ENCODE peak calls at places on chromosomes 1 and 21, in five cellular contexts. C, U, L, I and H are unnamed samples.
A peak's percentile ranks its signal among the peaks of the same experiment; 100 is the strongest.

GRCh38 chr1:242824435-242824834 is 299.9 kb upstream of the PLD5 start:
- DNase-seq in C (no peak), U (no peak), L (no peak), I (no peak), H (no peak)

GRCh38 chr1:17236779-17237601 is 11.9 kb upstream of the PADI3 start:
- DNase-seq in C (peak; percentile 79), I (peak; percentile 73), L (peak; percentile 91), U (peak; percentile 85), H (peak; percentile 31)

GRCh38 chr1:87393437-87394085 is 64.9 kb downstream of the LMO4 start:
- DNase-seq in U (no peak), L (no peak), C (no peak), I (no peak), H (no peak)

GRCh38 chr1:21966247-21967000 is 10.4 kb upstream of the CELA3B start:
- DNase-seq in C (no peak), I (peak; percentile 34), L (no peak), U (no peak), H (no peak)

GRCh38 chr1:27021347-27022031 is 8.8 kb upstream of the TENT5B start:
- DNase-seq in L (peak; percentile 50), C (no peak), U (no peak), I (no peak), H (no peak)

GRCh38 chr21:43333301-43334062 is 93.4 kb downstream of the SIK1 start:
- DNase-seq in I (peak; percentile 68), L (no peak), C (no peak), U (no peak), H (no peak)

GRCh38 chr1:231731262-231731661 is 104.7 kb downstream of the DISC1 start:
- DNase-seq in C (no peak), I (no peak), L (no peak), U (no peak), H (no peak)

GRCh38 chr1:230228234-230228897 is 161.3 kb downstream of the GALNT2 start:
- DNase-seq in L (no peak), C (no peak), I (no peak), U (no peak), H (no peak)

GRCh38 chr1:30737357-30738039 is 14.1 kb upstream of the MATN1 start:
- DNase-seq in L (no peak), U (no peak), I (no peak), C (no peak), H (no peak)

GRCh38 chr1:8061673-8062386 is 35.7 kb upstream of the ERRFI1 start:
- DNase-seq in U (no peak), I (no peak), L (no peak), C (no peak), H (no peak)

GRCh38 chr21:36587388-36587787 is 107.5 kb upstream of the CLDN14 start:
- DNase-seq in I (no peak), L (no peak), U (peak; percentile 21), C (no peak), H (no peak)

GRCh38 chr1:216464489-216464888 is 41.2 kb upstream of the USH2A start:
- DNase-seq in C (no peak), L (no peak), U (no peak), I (peak; percentile 23), H (no peak)

GRCh38 chr1:85581138-85581801 is 709 bp downstream of the CCN1 start:
- DNase-seq in I (peak; percentile 69), L (peak; percentile 86), U (no peak), C (no peak), H (no peak)
- TF ChIP-seq ZNF274 in I (peak; percentile 58), L (no peak), U (no peak), C (no peak), H (no peak)

DNA sequence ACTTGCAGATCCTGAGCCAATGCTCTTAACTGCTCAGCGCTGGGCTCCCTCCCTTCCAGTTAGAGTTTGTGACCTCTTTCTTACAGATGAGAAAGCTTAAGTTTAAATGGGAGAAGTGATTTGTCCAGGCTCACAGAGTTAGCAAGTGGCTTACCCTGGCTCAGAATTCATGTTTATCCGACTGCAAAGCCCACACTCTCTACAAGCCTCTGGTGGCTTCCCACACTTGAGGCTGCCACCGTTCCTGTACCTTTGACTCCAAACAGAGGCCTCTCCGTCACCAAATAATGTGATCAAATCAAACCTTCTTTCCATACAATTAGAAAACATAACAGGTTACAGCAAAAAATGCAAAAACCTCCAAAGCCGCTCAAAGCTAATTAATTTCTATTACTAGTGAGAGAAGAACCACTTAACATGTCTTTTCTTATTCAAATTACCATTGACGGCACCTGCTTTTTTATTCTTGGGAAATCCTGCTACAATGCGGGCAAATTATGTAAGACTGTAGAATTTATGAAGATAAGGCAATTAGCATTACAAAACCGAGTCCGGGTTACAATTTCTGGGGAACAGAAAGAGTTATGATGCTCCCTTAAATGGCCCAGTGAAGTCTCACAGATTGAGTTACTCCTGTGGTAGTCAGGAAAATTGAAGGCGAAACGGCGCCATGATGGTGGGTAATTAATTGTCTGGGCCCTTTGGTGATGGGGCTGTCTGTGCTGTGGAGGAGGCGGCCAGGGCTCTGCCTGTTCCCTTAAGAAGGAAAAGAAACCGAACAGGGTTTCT is 324.3 kb upstream of the POU3F1 start:
- DNase-seq in I (no peak), L (no peak), C (no peak), U (no peak), H (no peak)
- TF ChIP-seq MAX in I (no peak), L (no peak), C (no peak), U (no peak), H (no peak)

GRCh38 chr1:119676571-119677206 is 28.6 kb upstream of the ZNF697 start:
- DNase-seq in C (no peak), L (no peak), I (no peak), U (no peak), H (no peak)
- TF ChIP-seq POLR2AphosphoS5 in C (no peak), L (no peak), I (no peak), U (no peak), H (no peak)

DNA sequence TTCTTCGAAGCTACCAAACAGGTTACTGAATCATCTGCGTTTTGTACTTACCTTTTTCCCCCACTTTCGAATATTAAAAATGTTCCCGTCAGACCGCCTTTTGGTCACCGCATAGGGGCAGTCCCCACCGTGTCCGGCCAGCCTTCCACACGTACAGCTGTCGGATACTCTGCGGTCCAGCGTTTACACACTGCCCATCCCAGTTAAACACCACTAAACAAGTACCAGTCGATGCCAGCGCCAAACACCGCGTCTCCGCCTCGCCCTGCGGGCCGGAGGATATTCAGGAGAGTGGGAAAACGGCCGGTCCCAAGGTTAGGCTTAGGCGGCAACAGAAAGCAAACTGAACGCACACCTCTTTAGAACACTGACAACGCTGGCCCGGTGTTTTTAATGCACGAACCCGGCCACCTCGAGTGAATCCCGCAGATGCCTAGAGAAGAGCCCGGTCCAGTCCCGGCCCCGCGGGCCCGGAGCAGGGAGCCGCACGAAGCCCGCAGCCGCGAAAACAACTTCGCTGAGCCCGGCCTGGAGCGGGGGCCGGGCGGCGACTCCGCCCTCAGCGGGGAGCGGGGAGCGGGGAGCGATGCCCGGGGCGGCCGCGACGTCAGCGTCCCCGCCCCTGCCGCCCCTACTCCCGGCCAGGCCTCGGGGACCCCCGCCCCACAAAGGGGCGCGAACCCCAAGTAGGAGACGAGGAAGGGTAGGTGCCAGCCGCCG is 730 bp upstream of the PHF13 start:
- DNase-seq in U (no peak), I (peak; percentile 23), C (no peak), L (peak; percentile 71), H (no peak)
- TF ChIP-seq ZNF274 in U (no peak), I (no peak), C (no peak), L (no peak), H (no peak)

DNA sequence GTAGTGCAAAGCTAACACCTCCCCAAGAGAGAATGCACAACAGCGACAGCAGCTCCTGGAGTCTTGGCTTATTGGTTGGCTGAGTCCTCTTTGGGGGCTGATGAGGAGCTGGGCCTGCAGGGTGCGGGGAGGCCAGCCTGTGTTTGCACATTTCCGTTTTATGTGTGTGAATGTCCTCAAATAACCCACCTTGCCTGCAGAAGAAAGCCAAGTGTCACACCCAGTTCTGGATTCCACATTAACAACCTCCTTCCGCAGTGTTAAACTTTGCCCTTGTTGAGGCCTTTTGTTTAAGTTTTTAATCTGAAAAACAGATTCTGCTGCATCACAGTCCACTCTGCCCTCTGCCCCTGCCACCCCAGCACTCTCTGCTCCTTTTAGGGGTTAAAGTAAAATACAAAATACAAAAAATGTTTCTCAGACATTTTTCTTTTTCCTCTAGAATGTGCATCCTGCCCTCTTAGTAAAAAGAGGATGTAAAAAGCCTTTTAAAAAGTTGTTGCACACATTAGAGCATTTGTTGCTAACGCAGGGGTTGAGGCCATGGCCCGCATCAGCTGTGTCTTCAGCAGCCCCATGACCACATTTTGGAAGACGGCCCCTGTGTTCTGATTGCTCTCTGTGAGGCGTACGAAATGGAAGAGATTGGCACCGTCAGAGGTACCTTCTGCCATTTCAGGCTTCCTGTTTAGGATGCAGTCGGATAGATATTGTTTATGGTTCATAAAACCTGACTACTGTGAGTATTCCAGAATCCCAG is 274.3 kb downstream of the TM2D1 start:
- DNase-seq in L (no peak), C (no peak), U (no peak), I (peak; percentile 65), H (no peak)
- TF ChIP-seq MAX in L (no peak), C (no peak), U (no peak), I (no peak), H (no peak)

GRCh38 chr1:171654705-171655214 is 2.3 kb upstream of the MYOC start:
- DNase-seq in I (no peak), U (no peak), L (no peak), C (no peak), H (no peak)

GRCh38 chr1:171652234-171652822 is at the start of gene MYOC:
- DNase-seq in C (no peak), U (no peak), I (no peak), L (no peak), H (no peak)

GRCh38 chr1:171655215-171656116 is 3.0 kb upstream of the MYOC start:
- DNase-seq in I (peak; percentile 18), C (peak; percentile 41), U (peak; percentile 18), L (peak; percentile 89), H (no peak)

GRCh38 chr1:171653796-171654704 is 1.6 kb upstream of the MYOC start:
- DNase-seq in U (no peak), C (no peak), I (no peak), L (no peak), H (no peak)
- TF ChIP-seq POLR2AphosphoS5 in U (no peak), C (no peak), I (no peak), L (no peak), H (no peak)

DNA sequence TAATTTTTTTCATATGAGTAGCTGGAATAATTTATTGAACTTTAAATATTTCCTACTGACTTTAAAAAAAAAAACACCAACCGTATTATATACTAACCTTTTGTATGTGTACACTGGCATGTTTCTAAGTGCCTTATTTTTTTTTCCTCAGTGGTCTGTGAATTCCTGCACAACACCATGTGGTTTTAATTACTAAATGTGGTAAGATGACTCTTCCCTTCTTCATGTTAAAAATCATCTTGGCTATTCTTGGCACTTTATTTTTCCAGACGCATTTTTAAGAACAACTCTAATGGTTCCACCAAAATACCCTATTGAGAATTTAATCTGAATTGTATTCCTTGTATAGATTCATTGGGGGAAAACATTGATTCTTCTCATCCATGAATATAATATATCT is 28.4 kb downstream of the PPP2R5A start:
- DNase-seq in C (no peak), I (no peak), U (no peak), L (no peak), H (no peak)
- TF ChIP-seq ZNF274 in C (no peak), I (no peak), U (no peak), L (no peak), H (no peak)